ENCODE peak calls at places on chromosomes 3 and 15, in four cellular contexts. One of them, this sample, is unnamed.

GRCh38 chr3:48859188-48859587 is 11.5 kb upstream of the PRKAR2A start:
- DNase-seq in breast epithelium: peak; percentile 17
- DNase-seq in stomach: no peak
- DNase-seq in ovary: no peak
- DNase-seq in this sample: no peak

GRCh38 chr3:156681003-156681402 is 6.6 kb downstream of the TIPARP start:
- DNase-seq in ovary: peak; percentile 34
- DNase-seq in stomach: peak; percentile 50
- DNase-seq in breast epithelium: peak; percentile 53
- DNase-seq in this sample: peak; percentile 59

GRCh38 chr3:160159806-160160205 is 65.4 kb upstream of the C3orf80 start:
- DNase-seq in breast epithelium: no peak
- DNase-seq in stomach: no peak
- DNase-seq in ovary: no peak
- DNase-seq in this sample: no peak

GRCh38 chr3:23537006-23537620 is 268.6 kb upstream of the UBE2E1 start:
- DNase-seq in breast epithelium: no peak
- DNase-seq in stomach: no peak
- DNase-seq in ovary: no peak
- DNase-seq in this sample: no peak

GRCh38 chr3:111989061-111989678 is 9.6 kb upstream of the TAGLN3 start:
- DNase-seq in stomach: no peak
- DNase-seq in breast epithelium: no peak
- DNase-seq in ovary: no peak
- DNase-seq in this sample: no peak

GRCh38 chr3:13012228-13012691 is 61.0 kb downstream of the IQSEC1 start:
- DNase-seq in stomach: peak; percentile 70
- DNase-seq in breast epithelium: no peak
- DNase-seq in ovary: peak; percentile 37
- DNase-seq in this sample: peak; percentile 88

GRCh38 chr3:28328188-28329151 is 20.1 kb upstream of the ZCWPW2 start:
- DNase-seq in ovary: no peak
- DNase-seq in breast epithelium: no peak
- DNase-seq in stomach: no peak
- DNase-seq in this sample: no peak

GRCh38 chr3:193711523-193711963 is 118.5 kb downstream of the OPA1 start:
- DNase-seq in breast epithelium: no peak
- DNase-seq in stomach: no peak
- DNase-seq in ovary: no peak
- DNase-seq in this sample: no peak

GRCh38 chr15:94509259-94509658 is 277.9 kb downstream of the MCTP2 start:
- DNase-seq in breast epithelium: no peak
- DNase-seq in stomach: no peak
- DNase-seq in ovary: no peak
- DNase-seq in this sample: no peak

GRCh38 chr3:152176998-152177397 is 91.7 kb upstream of the MBNL1 start:
- DNase-seq in breast epithelium: no peak
- DNase-seq in stomach: no peak
- DNase-seq in ovary: no peak
- DNase-seq in this sample: no peak

GRCh38 chr15:57533062-57533735 is 58.5 kb upstream of the MYZAP start:
- DNase-seq in ovary: no peak
- DNase-seq in stomach: no peak
- DNase-seq in breast epithelium: no peak
- DNase-seq in this sample: no peak
- H3K27ac ChIP-seq in ovary: no peak overlapping the region
- H3K27ac ChIP-seq in stomach: no peak overlapping the region
- H3K27ac ChIP-seq in breast epithelium: no peak overlapping the region
- H3K27ac ChIP-seq in this sample: peak overlapping the region; percentile 12

GRCh38 chr15:91936182-91936775 is 82.8 kb downstream of the SLCO3A1 start:
- DNase-seq in breast epithelium: no peak
- DNase-seq in ovary: no peak
- DNase-seq in stomach: no peak
- DNase-seq in this sample: no peak
- H3K27ac ChIP-seq in breast epithelium: no peak overlapping the region
- H3K27ac ChIP-seq in ovary: no peak overlapping the region
- H3K27ac ChIP-seq in stomach: peak overlapping the region; percentile 55
- H3K27ac ChIP-seq in this sample: no peak overlapping the region

DNA sequence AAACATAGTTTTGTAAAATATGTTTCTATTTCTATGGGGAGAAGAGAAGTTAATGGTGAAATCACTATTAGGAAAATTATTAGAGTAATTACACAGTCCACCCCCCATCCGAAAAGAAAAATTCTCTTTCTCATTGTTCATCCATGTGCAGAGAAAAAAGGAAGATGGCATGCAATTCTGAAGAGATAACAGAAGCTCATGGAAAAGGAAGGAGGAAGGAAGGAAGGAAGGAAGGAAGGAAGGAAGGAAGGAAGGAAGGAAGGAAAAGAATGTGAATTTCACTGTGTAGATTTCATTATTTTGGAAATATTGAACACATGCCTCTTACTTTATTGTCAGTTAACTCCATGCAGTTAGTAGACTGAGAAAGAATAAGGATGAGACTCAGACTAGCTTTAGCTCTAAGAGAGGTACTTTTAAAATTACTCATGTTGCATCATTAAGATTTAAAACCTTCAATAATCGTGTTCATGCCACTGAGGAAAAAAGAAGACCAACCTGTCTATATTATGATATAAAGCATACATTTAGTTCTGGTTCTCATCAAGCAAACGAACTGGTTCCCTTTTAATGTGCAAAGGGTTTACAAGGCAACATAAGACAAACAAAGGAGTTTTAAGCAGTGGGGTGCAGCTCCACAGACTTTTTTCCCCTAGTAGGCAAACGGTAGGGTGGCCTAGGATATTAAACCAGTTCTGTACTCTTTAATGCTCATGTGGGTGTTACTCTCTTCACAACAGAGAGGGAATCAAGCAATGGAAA is 379.6 kb downstream of the FOXP1 start:
- DNase-seq in stomach: no peak
- DNase-seq in ovary: no peak
- DNase-seq in breast epithelium: no peak
- DNase-seq in this sample: no peak
- H3K27ac ChIP-seq in stomach: no peak overlapping the region
- H3K27ac ChIP-seq in ovary: no peak overlapping the region
- H3K27ac ChIP-seq in breast epithelium: no peak overlapping the region
- H3K27ac ChIP-seq in this sample: no peak overlapping the region

DNA sequence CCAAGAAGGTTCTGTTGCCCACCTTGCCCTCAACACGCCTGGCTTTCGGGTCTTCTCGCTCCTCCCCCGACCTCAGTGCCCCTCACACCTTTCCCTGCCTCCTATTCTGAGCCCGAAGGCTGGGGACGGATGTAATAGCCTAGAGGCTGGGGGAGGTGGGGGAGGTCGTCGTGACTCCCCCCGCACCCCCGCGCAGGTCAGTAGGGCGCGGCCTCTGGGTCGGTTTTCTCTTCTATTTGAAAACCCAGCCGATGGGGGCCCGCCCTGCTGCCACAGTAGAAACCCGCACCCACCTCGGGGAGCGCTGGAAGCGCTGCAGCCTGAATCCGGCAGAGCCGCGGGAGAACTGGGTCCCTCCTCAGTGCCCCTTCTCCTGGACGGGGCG is 1.0 kb upstream of the RBPMS2 start:
- DNase-seq in ovary: peak; percentile 28
- DNase-seq in breast epithelium: no peak
- DNase-seq in stomach: no peak
- DNase-seq in this sample: no peak
- H3K27ac ChIP-seq in ovary: no peak overlapping the region
- H3K27ac ChIP-seq in breast epithelium: no peak overlapping the region
- H3K27ac ChIP-seq in stomach: peak overlapping the region; percentile 82
- H3K27ac ChIP-seq in this sample: peak overlapping the region; percentile 98

DNA sequence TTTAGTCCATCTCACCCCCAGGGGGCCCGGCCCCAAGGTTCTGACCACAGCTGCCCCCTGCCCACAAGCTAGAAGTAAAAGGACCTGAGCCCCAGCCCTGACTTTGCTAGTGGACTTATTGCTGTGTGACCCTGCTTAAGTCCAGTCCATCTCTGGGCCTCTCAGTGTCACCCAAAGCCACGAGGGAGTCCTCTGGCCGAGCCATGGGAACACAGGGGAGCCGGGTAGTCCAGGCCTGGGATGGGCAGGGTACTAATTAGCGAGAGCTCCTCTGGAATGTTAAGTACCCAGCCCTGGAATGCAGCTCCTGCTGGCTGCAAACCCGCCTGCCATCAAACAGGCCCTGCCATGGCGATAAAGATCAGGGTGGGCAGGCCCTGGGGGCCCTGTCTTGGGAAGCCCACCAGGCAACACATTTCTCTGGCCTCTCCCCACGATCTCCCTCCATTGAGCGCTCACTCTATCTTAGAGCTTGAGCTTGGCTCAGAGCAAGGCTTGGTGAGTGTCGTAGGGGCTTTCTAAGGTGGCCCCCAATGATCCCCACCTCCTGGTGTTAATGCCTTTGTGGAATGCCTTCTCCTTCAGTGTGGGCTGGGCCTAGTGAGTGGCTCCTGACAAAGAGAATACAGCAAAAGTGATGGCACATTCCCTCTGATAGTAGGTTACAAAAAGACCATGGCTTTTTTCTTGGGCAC is 133.0 kb downstream of the SMAD6 start:
- DNase-seq in breast epithelium: no peak
- DNase-seq in stomach: no peak
- DNase-seq in ovary: no peak
- DNase-seq in this sample: no peak
- H3K27ac ChIP-seq in breast epithelium: no peak overlapping the region
- H3K27ac ChIP-seq in stomach: no peak overlapping the region
- H3K27ac ChIP-seq in ovary: no peak overlapping the region
- H3K27ac ChIP-seq in this sample: peak overlapping the region; percentile 63

GRCh38 chr3:5197470-5198312 is 10.2 kb downstream of the EDEM1 start:
- DNase-seq in stomach: no peak
- DNase-seq in breast epithelium: no peak
- DNase-seq in ovary: no peak
- DNase-seq in this sample: no peak
- H3K27ac ChIP-seq in stomach: peak overlapping the region; percentile 59
- H3K27ac ChIP-seq in breast epithelium: peak overlapping the region; percentile 21
- H3K27ac ChIP-seq in ovary: no peak overlapping the region
- H3K27ac ChIP-seq in this sample: no peak overlapping the region

GRCh38 chr3:65945953-65946352 is 92.8 kb downstream of the MAGI1 start:
- DNase-seq in stomach: no peak
- DNase-seq in breast epithelium: no peak
- DNase-seq in ovary: no peak
- DNase-seq in this sample: no peak
- H3K27ac ChIP-seq in stomach: peak overlapping the region; percentile 64
- H3K27ac ChIP-seq in breast epithelium: peak overlapping the region; percentile 91
- H3K27ac ChIP-seq in ovary: no peak overlapping the region
- H3K27ac ChIP-seq in this sample: peak overlapping the region; percentile 75

DNA sequence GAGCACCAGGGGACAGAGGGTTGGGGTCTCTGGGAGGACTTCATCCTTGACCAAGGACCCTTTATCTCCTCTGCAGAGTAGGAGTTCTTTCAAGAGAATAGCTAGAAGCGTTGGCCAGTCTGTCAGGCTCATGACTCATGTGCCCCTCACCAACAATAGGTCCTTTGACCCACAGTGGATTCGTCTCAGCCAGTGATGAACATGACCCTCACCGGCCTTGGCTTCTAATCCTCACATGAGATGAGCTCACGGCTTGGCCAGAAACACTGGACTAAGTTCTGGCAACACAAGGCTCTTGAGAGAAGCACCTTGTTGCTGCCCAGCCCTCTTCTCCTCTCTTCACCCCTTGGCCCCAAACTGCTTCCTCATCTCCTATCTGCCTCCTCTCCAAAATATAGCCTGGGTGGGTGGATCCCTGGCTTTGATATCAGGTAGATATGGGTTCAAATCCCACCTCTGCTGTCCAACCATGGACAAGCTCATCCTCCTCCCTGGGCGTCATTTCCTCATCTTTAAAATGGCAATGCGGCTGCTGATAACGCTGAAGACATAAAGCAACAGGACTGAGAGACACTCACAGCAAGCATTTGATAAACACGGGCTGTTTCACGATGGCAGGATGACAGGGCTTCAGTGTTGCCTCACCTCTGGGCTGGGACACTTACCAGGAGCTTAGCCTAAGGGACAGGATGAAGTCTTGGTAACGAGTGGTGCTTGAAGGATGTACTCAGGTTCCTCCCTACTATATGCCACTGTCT is 446.7 kb upstream of the PROK2 start:
- DNase-seq in stomach: no peak
- DNase-seq in breast epithelium: no peak
- DNase-seq in ovary: peak; percentile 27
- DNase-seq in this sample: no peak
- H3K27ac ChIP-seq in stomach: no peak overlapping the region
- H3K27ac ChIP-seq in breast epithelium: no peak overlapping the region
- H3K27ac ChIP-seq in ovary: no peak overlapping the region
- H3K27ac ChIP-seq in this sample: no peak overlapping the region

GRCh38 chr15:34125945-34126344 is 24.1 kb downstream of the PGBD4 start:
- DNase-seq in ovary: no peak
- DNase-seq in breast epithelium: no peak
- DNase-seq in stomach: no peak
- DNase-seq in this sample: no peak

GRCh38 chr15:34122771-34123183 is 20.9 kb downstream of the PGBD4 start:
- DNase-seq in breast epithelium: no peak
- DNase-seq in ovary: no peak
- DNase-seq in stomach: no peak
- DNase-seq in this sample: no peak

GRCh38 chr15:34128898-34129297 is 27.0 kb downstream of the PGBD4 start:
- DNase-seq in stomach: no peak
- DNase-seq in breast epithelium: no peak
- DNase-seq in ovary: no peak
- DNase-seq in this sample: no peak

GRCh38 chr15:34124656-34125055 is 22.8 kb downstream of the PGBD4 start:
- DNase-seq in ovary: no peak
- DNase-seq in stomach: no peak
- DNase-seq in breast epithelium: no peak
- DNase-seq in this sample: no peak

DNA sequence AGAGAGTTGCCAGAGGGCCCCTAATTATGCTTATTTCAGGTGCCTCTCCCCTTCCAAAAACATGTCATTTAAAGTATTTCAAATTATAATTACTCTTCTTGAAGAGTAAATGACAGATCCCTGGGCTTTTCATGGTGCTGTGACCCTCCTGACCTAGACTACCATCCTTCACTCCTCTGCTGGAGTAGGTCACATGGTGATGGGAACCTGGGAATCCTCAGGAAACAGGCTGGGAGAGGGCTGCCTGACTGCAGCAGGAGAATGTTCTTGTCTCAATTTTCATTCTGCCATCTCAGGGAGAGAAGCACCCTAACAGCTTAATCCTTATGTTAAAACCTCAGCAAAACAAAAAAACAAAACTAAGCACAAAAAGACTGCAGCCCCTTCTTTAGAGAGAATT is 24.6 kb downstream of the PGBD4 start:
- DNase-seq in breast epithelium: no peak
- DNase-seq in stomach: no peak
- DNase-seq in ovary: no peak
- DNase-seq in this sample: no peak
- H3K27ac ChIP-seq in breast epithelium: no peak overlapping the region
- H3K27ac ChIP-seq in stomach: no peak overlapping the region
- H3K27ac ChIP-seq in ovary: no peak overlapping the region
- H3K27ac ChIP-seq in this sample: no peak overlapping the region

GRCh38 chr15:80160570-80161156 is 7.9 kb downstream of the FAH start:
- DNase-seq in breast epithelium: peak; percentile 69
- DNase-seq in stomach: no peak
- DNase-seq in ovary: peak; percentile 35
- DNase-seq in this sample: peak; percentile 41
- H3K27ac ChIP-seq in breast epithelium: peak overlapping the region; percentile 58
- H3K27ac ChIP-seq in stomach: peak overlapping the region; percentile 64
- H3K27ac ChIP-seq in ovary: no peak overlapping the region
- H3K27ac ChIP-seq in this sample: no peak overlapping the region